ENCODE peak calls at places on chromosomes 13 and 19, in eight cellular contexts. One of them, this sample, is unnamed.
A peak's percentile ranks its signal among the peaks of the same experiment; 100 is the strongest.

GRCh38 chr19:49506575-49507105 is 5.8 kb upstream of the FCGRT start:
- DNase-seq in brain microvascular endothelial cell: no peak
- DNase-seq in iPS DF 6.9: no peak
- DNase-seq in CD4-positive, alpha-beta T cell: peak; percentile 70
- DNase-seq in caudate nucleus: no peak
- DNase-seq in CD8-positive, alpha-beta T cell: peak; percentile 81
- DNase-seq in PC-3: peak; percentile 83
- DNase-seq in fibroblast of lung: no peak
- DNase-seq in this sample: peak; percentile 40

GRCh38 chr13:95411641-95412040 is 110.4 kb upstream of the ABCC4 start:
- DNase-seq in brain microvascular endothelial cell: no peak
- DNase-seq in PC-3: no peak
- DNase-seq in CD4-positive, alpha-beta T cell: no peak
- DNase-seq in fibroblast of lung: peak; percentile 15
- DNase-seq in caudate nucleus: no peak
- DNase-seq in CD8-positive, alpha-beta T cell: no peak
- DNase-seq in iPS DF 6.9: no peak
- DNase-seq in this sample: no peak

GRCh38 chr13:72186730-72187422 is 319.9 kb upstream of the DACH1 start:
- DNase-seq in fibroblast of lung: no peak
- DNase-seq in brain microvascular endothelial cell: no peak
- DNase-seq in PC-3: peak; percentile 67
- DNase-seq in CD4-positive, alpha-beta T cell: no peak
- DNase-seq in CD8-positive, alpha-beta T cell: no peak
- DNase-seq in iPS DF 6.9: no peak
- DNase-seq in caudate nucleus: no peak
- DNase-seq in this sample: no peak

GRCh38 chr13:60590775-60591174 is 193.8 kb downstream of the TDRD3 start:
- DNase-seq in PC-3: no peak
- DNase-seq in fibroblast of lung: no peak
- DNase-seq in CD8-positive, alpha-beta T cell: no peak
- DNase-seq in CD4-positive, alpha-beta T cell: no peak
- DNase-seq in brain microvascular endothelial cell: no peak
- DNase-seq in iPS DF 6.9: no peak
- DNase-seq in caudate nucleus: no peak
- DNase-seq in this sample: no peak

GRCh38 chr19:15926484-15926883 is 7.8 kb downstream of the CYP4F11 start:
- DNase-seq in iPS DF 6.9: no peak
- DNase-seq in CD4-positive, alpha-beta T cell: no peak
- DNase-seq in PC-3: no peak
- DNase-seq in CD8-positive, alpha-beta T cell: no peak
- DNase-seq in brain microvascular endothelial cell: no peak
- DNase-seq in caudate nucleus: no peak
- DNase-seq in fibroblast of lung: no peak
- DNase-seq in this sample: no peak

GRCh38 chr13:110234532-110234931 is 72.4 kb downstream of the COL4A1 start:
- DNase-seq in CD4-positive, alpha-beta T cell: no peak
- DNase-seq in fibroblast of lung: no peak
- DNase-seq in brain microvascular endothelial cell: no peak
- DNase-seq in caudate nucleus: no peak
- DNase-seq in PC-3: no peak
- DNase-seq in CD8-positive, alpha-beta T cell: no peak
- DNase-seq in iPS DF 6.9: no peak
- DNase-seq in this sample: no peak

GRCh38 chr19:17103177-17103576 is 27.6 kb downstream of the MYO9B start:
- DNase-seq in brain microvascular endothelial cell: peak; percentile 45
- DNase-seq in CD8-positive, alpha-beta T cell: peak; percentile 20
- DNase-seq in PC-3: peak; percentile 58
- DNase-seq in CD4-positive, alpha-beta T cell: no peak
- DNase-seq in iPS DF 6.9: peak; percentile 41
- DNase-seq in fibroblast of lung: peak; percentile 70
- DNase-seq in caudate nucleus: no peak
- DNase-seq in this sample: no peak

GRCh38 chr13:106917024-106917491 is 349.1 kb upstream of the ARGLU1 start:
- DNase-seq in PC-3: no peak
- DNase-seq in fibroblast of lung: no peak
- DNase-seq in brain microvascular endothelial cell: no peak
- DNase-seq in iPS DF 6.9: no peak
- DNase-seq in caudate nucleus: no peak
- DNase-seq in CD4-positive, alpha-beta T cell: no peak
- DNase-seq in CD8-positive, alpha-beta T cell: no peak
- DNase-seq in this sample: no peak

GRCh38 chr19:5152767-5153532 is 184.0 kb downstream of the KDM4B start:
- DNase-seq in iPS DF 6.9: no peak
- DNase-seq in CD4-positive, alpha-beta T cell: no peak
- DNase-seq in PC-3: no peak
- DNase-seq in CD8-positive, alpha-beta T cell: no peak
- DNase-seq in caudate nucleus: no peak
- DNase-seq in fibroblast of lung: no peak
- DNase-seq in brain microvascular endothelial cell: no peak
- DNase-seq in this sample: no peak

GRCh38 chr19:44753932-44754742 is 5.6 kb downstream of the BCL3 start:
- DNase-seq in fibroblast of lung: peak; percentile 88
- DNase-seq in iPS DF 6.9: no peak
- DNase-seq in PC-3: peak; percentile 74
- DNase-seq in caudate nucleus: no peak
- DNase-seq in CD4-positive, alpha-beta T cell: peak; percentile 43
- DNase-seq in CD8-positive, alpha-beta T cell: peak; percentile 66
- DNase-seq in brain microvascular endothelial cell: peak; percentile 67
- DNase-seq in this sample: no peak

GRCh38 chr13:48265217-48265815 is 32.3 kb downstream of the ITM2B start:
- DNase-seq in PC-3: no peak
- DNase-seq in brain microvascular endothelial cell: no peak
- DNase-seq in CD4-positive, alpha-beta T cell: no peak
- DNase-seq in caudate nucleus: no peak
- DNase-seq in fibroblast of lung: no peak
- DNase-seq in CD8-positive, alpha-beta T cell: no peak
- DNase-seq in iPS DF 6.9: no peak
- DNase-seq in this sample: no peak

GRCh38 chr19:28701491-28701890 is 511.5 kb downstream of the UQCRFS1 start:
- DNase-seq in iPS DF 6.9: no peak
- DNase-seq in CD4-positive, alpha-beta T cell: no peak
- DNase-seq in brain microvascular endothelial cell: no peak
- DNase-seq in caudate nucleus: no peak
- DNase-seq in CD8-positive, alpha-beta T cell: no peak
- DNase-seq in fibroblast of lung: peak; percentile 9
- DNase-seq in PC-3: peak; percentile 55
- DNase-seq in this sample: no peak

GRCh38 chr19:18515959-18516358 is 5.9 kb downstream of the ELL start:
- DNase-seq in iPS DF 6.9: no peak
- DNase-seq in brain microvascular endothelial cell: no peak
- DNase-seq in fibroblast of lung: no peak
- DNase-seq in caudate nucleus: no peak
- DNase-seq in CD8-positive, alpha-beta T cell: no peak
- DNase-seq in CD4-positive, alpha-beta T cell: no peak
- DNase-seq in PC-3: no peak
- DNase-seq in this sample: no peak

GRCh38 chr13:43895940-43896339 is 16.2 kb downstream of the LACC1 start:
- DNase-seq in iPS DF 6.9: no peak
- DNase-seq in fibroblast of lung: peak; percentile 44
- DNase-seq in CD4-positive, alpha-beta T cell: no peak
- DNase-seq in brain microvascular endothelial cell: no peak
- DNase-seq in PC-3: no peak
- DNase-seq in caudate nucleus: no peak
- DNase-seq in CD8-positive, alpha-beta T cell: no peak
- DNase-seq in this sample: no peak

GRCh38 chr19:37346091-37346490 is 24.8 kb upstream of the ZNF527 start:
- DNase-seq in brain microvascular endothelial cell: no peak
- DNase-seq in fibroblast of lung: no peak
- DNase-seq in CD8-positive, alpha-beta T cell: no peak
- DNase-seq in iPS DF 6.9: no peak
- DNase-seq in caudate nucleus: peak; percentile 35
- DNase-seq in CD4-positive, alpha-beta T cell: no peak
- DNase-seq in PC-3: no peak
- DNase-seq in this sample: no peak

GRCh38 chr19:46841458-46842083 is 9.1 kb downstream of the AP2S1 start:
- DNase-seq in fibroblast of lung: peak; percentile 51
- DNase-seq in PC-3: peak; percentile 51
- DNase-seq in CD8-positive, alpha-beta T cell: no peak
- DNase-seq in iPS DF 6.9: no peak
- DNase-seq in brain microvascular endothelial cell: peak; percentile 64
- DNase-seq in caudate nucleus: no peak
- DNase-seq in CD4-positive, alpha-beta T cell: no peak
- DNase-seq in this sample: no peak

GRCh38 chr13:37701306-37701705 is 102.7 kb upstream of the POSTN start:
- DNase-seq in iPS DF 6.9: no peak
- DNase-seq in CD8-positive, alpha-beta T cell: no peak
- DNase-seq in brain microvascular endothelial cell: peak; percentile 79
- DNase-seq in fibroblast of lung: peak; percentile 81
- DNase-seq in PC-3: no peak
- DNase-seq in CD4-positive, alpha-beta T cell: no peak
- DNase-seq in caudate nucleus: no peak
- DNase-seq in this sample: no peak

GRCh38 chr19:35022460-35022859 is 7.8 kb upstream of the SCN1B start:
- DNase-seq in CD4-positive, alpha-beta T cell: no peak
- DNase-seq in fibroblast of lung: no peak
- DNase-seq in iPS DF 6.9: no peak
- DNase-seq in CD8-positive, alpha-beta T cell: no peak
- DNase-seq in brain microvascular endothelial cell: no peak
- DNase-seq in caudate nucleus: no peak
- DNase-seq in PC-3: no peak
- DNase-seq in this sample: no peak

GRCh38 chr13:99086149-99086868 is 108.4 kb upstream of the DOCK9 start:
- DNase-seq in brain microvascular endothelial cell: peak; percentile 32
- DNase-seq in CD4-positive, alpha-beta T cell: peak; percentile 69
- DNase-seq in iPS DF 6.9: no peak
- DNase-seq in CD8-positive, alpha-beta T cell: peak; percentile 76
- DNase-seq in PC-3: peak; percentile 52
- DNase-seq in caudate nucleus: peak; percentile 37
- DNase-seq in fibroblast of lung: peak; percentile 42
- DNase-seq in this sample: no peak
- H3K27ac ChIP-seq in brain microvascular endothelial cell: no peak overlapping the region
- H3K27ac ChIP-seq in CD4-positive, alpha-beta T cell: peak overlapping the region; percentile 99
- H3K27ac ChIP-seq in iPS DF 6.9: no peak overlapping the region
- H3K27ac ChIP-seq in CD8-positive, alpha-beta T cell: peak overlapping the region; percentile 93
- H3K27ac ChIP-seq in PC-3: no peak overlapping the region
- H3K27ac ChIP-seq in caudate nucleus: peak overlapping the region; percentile 90
- H3K27ac ChIP-seq in fibroblast of lung: peak overlapping the region; percentile 30
- H3K27ac ChIP-seq in this sample: peak overlapping the region; percentile 89

GRCh38 chr13:76884571-76885202 is 1.5 kb downstream of the KCTD12 start:
- DNase-seq in iPS DF 6.9: no peak
- DNase-seq in fibroblast of lung: peak; percentile 55
- DNase-seq in brain microvascular endothelial cell: no peak
- DNase-seq in caudate nucleus: no peak
- DNase-seq in CD8-positive, alpha-beta T cell: no peak
- DNase-seq in PC-3: peak; percentile 16
- DNase-seq in CD4-positive, alpha-beta T cell: no peak
- DNase-seq in this sample: no peak

GRCh38 chr13:76879876-76880270 is 6.3 kb downstream of the KCTD12 start:
- DNase-seq in CD8-positive, alpha-beta T cell: no peak
- DNase-seq in caudate nucleus: peak; percentile 18
- DNase-seq in fibroblast of lung: no peak
- DNase-seq in brain microvascular endothelial cell: no peak
- DNase-seq in PC-3: no peak
- DNase-seq in CD4-positive, alpha-beta T cell: no peak
- DNase-seq in iPS DF 6.9: no peak
- DNase-seq in this sample: no peak

GRCh38 chr13:76885203-76886004 is 801 bp downstream of the KCTD12 start:
- DNase-seq in brain microvascular endothelial cell: peak; percentile 67
- DNase-seq in CD8-positive, alpha-beta T cell: peak; percentile 53
- DNase-seq in fibroblast of lung: peak; percentile 86
- DNase-seq in iPS DF 6.9: no peak
- DNase-seq in CD4-positive, alpha-beta T cell: no peak
- DNase-seq in caudate nucleus: peak; percentile 78
- DNase-seq in PC-3: peak; percentile 51
- DNase-seq in this sample: no peak

GRCh38 chr13:76884167-76884566 is 2.0 kb downstream of the KCTD12 start:
- DNase-seq in CD4-positive, alpha-beta T cell: no peak
- DNase-seq in fibroblast of lung: peak; percentile 68
- DNase-seq in PC-3: no peak
- DNase-seq in CD8-positive, alpha-beta T cell: no peak
- DNase-seq in iPS DF 6.9: no peak
- DNase-seq in caudate nucleus: peak; percentile 55
- DNase-seq in brain microvascular endothelial cell: peak; percentile 29
- DNase-seq in this sample: no peak

GRCh38 chr13:76882431-76882830 is 3.8 kb downstream of the KCTD12 start:
- DNase-seq in CD8-positive, alpha-beta T cell: no peak
- DNase-seq in brain microvascular endothelial cell: peak; percentile 28
- DNase-seq in PC-3: no peak
- DNase-seq in iPS DF 6.9: no peak
- DNase-seq in fibroblast of lung: peak; percentile 74
- DNase-seq in CD4-positive, alpha-beta T cell: no peak
- DNase-seq in caudate nucleus: peak; percentile 39
- DNase-seq in this sample: no peak
- H3K27ac ChIP-seq in CD8-positive, alpha-beta T cell: no peak overlapping the region
- H3K27ac ChIP-seq in brain microvascular endothelial cell: no peak overlapping the region
- H3K27ac ChIP-seq in PC-3: no peak overlapping the region
- H3K27ac ChIP-seq in iPS DF 6.9: no peak overlapping the region
- H3K27ac ChIP-seq in fibroblast of lung: no peak overlapping the region
- H3K27ac ChIP-seq in CD4-positive, alpha-beta T cell: no peak overlapping the region
- H3K27ac ChIP-seq in caudate nucleus: peak overlapping the region; percentile 48
- H3K27ac ChIP-seq in this sample: peak overlapping the region; percentile 37

GRCh38 chr19:52336976-52337375 is 933 bp downstream of the ZNF610 start:
- DNase-seq in PC-3: no peak
- DNase-seq in brain microvascular endothelial cell: no peak
- DNase-seq in CD4-positive, alpha-beta T cell: no peak
- DNase-seq in CD8-positive, alpha-beta T cell: no peak
- DNase-seq in caudate nucleus: no peak
- DNase-seq in fibroblast of lung: peak; percentile 15
- DNase-seq in iPS DF 6.9: no peak
- DNase-seq in this sample: no peak
- H3K27ac ChIP-seq in PC-3: no peak overlapping the region
- H3K27ac ChIP-seq in brain microvascular endothelial cell: no peak overlapping the region
- H3K27ac ChIP-seq in CD4-positive, alpha-beta T cell: peak overlapping the region; percentile 69
- H3K27ac ChIP-seq in CD8-positive, alpha-beta T cell: peak overlapping the region; percentile 80
- H3K27ac ChIP-seq in caudate nucleus: no peak overlapping the region
- H3K27ac ChIP-seq in fibroblast of lung: peak overlapping the region; percentile 89
- H3K27ac ChIP-seq in iPS DF 6.9: no peak overlapping the region
- H3K27ac ChIP-seq in this sample: no peak overlapping the region

DNA sequence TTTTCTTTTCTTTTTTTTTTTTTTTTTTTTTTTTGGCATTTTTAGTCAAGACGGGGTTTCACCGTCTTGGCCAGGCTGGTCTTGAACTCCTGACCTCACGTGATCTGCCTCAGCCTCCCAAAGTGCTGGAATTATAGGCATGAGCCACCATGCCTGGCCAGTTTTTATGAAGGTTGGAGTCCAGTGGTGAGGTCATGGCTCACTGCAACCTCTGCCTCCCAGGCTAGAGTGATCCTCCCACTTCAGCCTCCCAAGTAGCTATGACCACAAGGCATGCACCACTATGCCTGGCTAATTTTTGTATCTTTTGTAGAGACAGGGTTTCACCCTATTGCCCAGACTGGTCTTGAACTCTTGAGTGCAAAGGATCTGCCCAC is 4.2 kb downstream of the SNRPA start:
- DNase-seq in CD8-positive, alpha-beta T cell: no peak
- DNase-seq in fibroblast of lung: no peak
- DNase-seq in CD4-positive, alpha-beta T cell: no peak
- DNase-seq in brain microvascular endothelial cell: no peak
- DNase-seq in PC-3: no peak
- DNase-seq in iPS DF 6.9: no peak
- DNase-seq in caudate nucleus: no peak
- DNase-seq in this sample: no peak
- H3K27ac ChIP-seq in CD8-positive, alpha-beta T cell: no peak overlapping the region
- H3K27ac ChIP-seq in fibroblast of lung: no peak overlapping the region
- H3K27ac ChIP-seq in CD4-positive, alpha-beta T cell: no peak overlapping the region
- H3K27ac ChIP-seq in brain microvascular endothelial cell: no peak overlapping the region
- H3K27ac ChIP-seq in PC-3: no peak overlapping the region
- H3K27ac ChIP-seq in iPS DF 6.9: no peak overlapping the region
- H3K27ac ChIP-seq in caudate nucleus: no peak overlapping the region
- H3K27ac ChIP-seq in this sample: no peak overlapping the region

GRCh38 chr13:73661066-73661465 is 473.1 kb downstream of the KLF12 start:
- DNase-seq in caudate nucleus: no peak
- DNase-seq in iPS DF 6.9: no peak
- DNase-seq in CD8-positive, alpha-beta T cell: no peak
- DNase-seq in PC-3: no peak
- DNase-seq in fibroblast of lung: no peak
- DNase-seq in brain microvascular endothelial cell: no peak
- DNase-seq in CD4-positive, alpha-beta T cell: no peak
- DNase-seq in this sample: no peak
- H3K27ac ChIP-seq in caudate nucleus: no peak overlapping the region
- H3K27ac ChIP-seq in iPS DF 6.9: no peak overlapping the region
- H3K27ac ChIP-seq in CD8-positive, alpha-beta T cell: no peak overlapping the region
- H3K27ac ChIP-seq in PC-3: no peak overlapping the region
- H3K27ac ChIP-seq in fibroblast of lung: no peak overlapping the region
- H3K27ac ChIP-seq in brain microvascular endothelial cell: no peak overlapping the region
- H3K27ac ChIP-seq in CD4-positive, alpha-beta T cell: no peak overlapping the region
- H3K27ac ChIP-seq in this sample: no peak overlapping the region

This sample was measured in substantia nigra.